ENCODE peak calls at places on chromosomes 11 and 22, in six cellular contexts. P, O, V, R, I and D are unnamed samples.

GRCh38 chr22:42820075-42820763 is 36.9 kb downstream of the ARFGAP3 start:
- DNase-seq in P (no peak), O (no peak), V (no peak), R (no peak), I (no peak), D (no peak)

GRCh38 chr11:119594639-119595249 is 134.3 kb downstream of the NECTIN1 start:
- DNase-seq in P (no peak), O (no peak), V (no peak), R (peak), I (no peak), D (no peak)

GRCh38 chr11:129918361-129918760 is 23.0 kb upstream of the NFRKB start:
- DNase-seq in P (no peak), O (no peak), V (no peak), R (no peak), I (no peak), D (no peak)

GRCh38 chr22:48895831-48896765 is 931.6 kb downstream of the BRD1 start:
- DNase-seq in P (no peak), O (no peak), V (no peak), R (no peak), I (no peak), D (peak)

GRCh38 chr11:30983810-30984441 is 385.6 kb downstream of the DCDC1 start:
- DNase-seq in P (no peak), O (no peak), V (no peak), R (no peak), I (no peak), D (no peak)

GRCh38 chr11:30586251-30587144 is at the start of gene MPPED2:
- DNase-seq in P (no peak), O (no peak), V (peak), R (peak), I (no peak), D (peak)

GRCh38 chr11:124892131-124892530 is 5.5 kb downstream of the ROBO4 start:
- DNase-seq in P (no peak), O (no peak), V (no peak), R (no peak), I (no peak), D (peak)

GRCh38 chr11:40247023-40247422 is 1212.4 kb downstream of the LRRC4C start:
- DNase-seq in P (no peak), O (no peak), V (no peak), R (no peak), I (no peak), D (no peak)

GRCh38 chr11:123546515-123546914 is 107.9 kb downstream of the SCN3B start:
- DNase-seq in P (no peak), O (no peak), V (no peak), R (no peak), I (no peak), D (no peak)

GRCh38 chr11:9347100-9347499 is 32.7 kb upstream of the TMEM41B start:
- DNase-seq in P (no peak), O (no peak), V (no peak), R (no peak), I (no peak), D (no peak)

GRCh38 chr11:115652501-115652900 is 148.3 kb upstream of the CADM1 start:
- DNase-seq in P (no peak), O (no peak), V (no peak), R (no peak), I (no peak), D (no peak)

GRCh38 chr11:58057481-58057880 is 26.7 kb downstream of the OR6Q1 start:
- DNase-seq in P (no peak), O (no peak), V (no peak), R (no peak), I (no peak), D (no peak)

GRCh38 chr11:33543823-33544222 is 156.8 kb downstream of the C11orf91 start:
- DNase-seq in P (no peak), O (no peak), V (no peak), R (no peak), I (no peak), D (no peak)

GRCh38 chr22:32796865-32797573 is 4.5 kb upstream of the TIMP3 start:
- DNase-seq in P (peak), O (peak), V (peak), R (peak), I (no peak), D (peak)

GRCh38 chr22:37387793-37388192 is 39.5 kb downstream of the ELFN2 start:
- DNase-seq in P (no peak), O (no peak), V (no peak), R (no peak), I (no peak), D (no peak)

GRCh38 chr22:23772315-23773246 is at the start of gene MMP11:
- DNase-seq in P (no peak), O (no peak), V (peak), R (no peak), I (no peak), D (no peak)

GRCh38 chr11:119789766-119790407 is 60.9 kb upstream of the NECTIN1 start:
- DNase-seq in P (no peak), O (no peak), V (no peak), R (no peak), I (no peak), D (no peak)

GRCh38 chr11:119641991-119642745 is 86.8 kb downstream of the NECTIN1 start:
- DNase-seq in P (no peak), O (peak), V (no peak), R (no peak), I (no peak), D (no peak)

GRCh38 chr11:12785901-12786300 is 111.7 kb downstream of the TEAD1 start:
- DNase-seq in P (no peak), O (no peak), V (no peak), R (no peak), I (no peak), D (no peak)

GRCh38 chr22:48348855-48349254 is 1478.8 kb downstream of the BRD1 start:
- DNase-seq in P (no peak), O (no peak), V (no peak), R (no peak), I (no peak), D (no peak)

GRCh38 chr11:122069946-122070345 is 46.1 kb downstream of the BLID start:
- DNase-seq in P (no peak), O (no peak), V (peak), R (peak), I (no peak), D (no peak)

GRCh38 chr11:61526956-61527731 is 18.6 kb downstream of the LRRC10B start:
- DNase-seq in P (no peak), O (no peak), V (no peak), R (no peak), I (no peak), D (no peak)

GRCh38 chr11:34157163-34157562 is 51.7 kb downstream of the NAT10 start:
- DNase-seq in P (no peak), O (no peak), V (no peak), R (peak), I (no peak), D (peak)

GRCh38 chr11:134207538-134208239 is 16.1 kb downstream of the NCAPD3 start:
- DNase-seq in P (no peak), O (no peak), V (peak), R (peak), I (no peak), D (no peak)

GRCh38 chr22:36026741-36027140 is 1.9 kb downstream of the RBFOX2 start:
- DNase-seq in P (no peak), O (no peak), V (no peak), R (no peak), I (no peak), D (no peak)

GRCh38 chr22:38072322-38073149 is 11.4 kb downstream of the SLC16A8 start:
- DNase-seq in P (no peak), O (no peak), V (no peak), R (no peak), I (no peak), D (no peak)

GRCh38 chr22:41308544-41308947 is 7.2 kb downstream of the ZC3H7B start:
- DNase-seq in P (peak), O (no peak), V (no peak), R (peak), I (no peak), D (no peak)

GRCh38 chr11:134290646-134291045 is 14.5 kb downstream of the GLB1L3 start:
- DNase-seq in P (no peak), O (no peak), V (no peak), R (no peak), I (no peak), D (peak)

GRCh38 chr11:115069599-115069998 is 391.3 kb downstream of the NXPE2 start:
- DNase-seq in P (no peak), O (no peak), V (no peak), R (no peak), I (no peak), D (no peak)

GRCh38 chr22:35838849-35839646 is 121.4 kb downstream of the APOL5 start:
- DNase-seq in P (peak), O (peak), V (peak), R (peak), I (no peak), D (no peak)

GRCh38 chr11:105840391-105840790 is 181.6 kb downstream of the MSANTD4 start:
- DNase-seq in P (no peak), O (no peak), V (no peak), R (no peak), I (no peak), D (no peak)

GRCh38 chr11:4184163-4184916 is 89.7 kb downstream of the RRM1 start:
- DNase-seq in P (no peak), O (no peak), V (no peak), R (no peak), I (no peak), D (no peak)

GRCh38 chr22:42300286-42301071 is 30.0 kb upstream of the TCF20 start:
- DNase-seq in P (no peak), O (no peak), V (no peak), R (no peak), I (no peak), D (no peak)

GRCh38 chr22:23072911-23073491 is 2.7 kb downstream of the GNAZ start:
- DNase-seq in P (no peak), O (no peak), V (peak), R (no peak), I (no peak), D (peak)

DNA sequence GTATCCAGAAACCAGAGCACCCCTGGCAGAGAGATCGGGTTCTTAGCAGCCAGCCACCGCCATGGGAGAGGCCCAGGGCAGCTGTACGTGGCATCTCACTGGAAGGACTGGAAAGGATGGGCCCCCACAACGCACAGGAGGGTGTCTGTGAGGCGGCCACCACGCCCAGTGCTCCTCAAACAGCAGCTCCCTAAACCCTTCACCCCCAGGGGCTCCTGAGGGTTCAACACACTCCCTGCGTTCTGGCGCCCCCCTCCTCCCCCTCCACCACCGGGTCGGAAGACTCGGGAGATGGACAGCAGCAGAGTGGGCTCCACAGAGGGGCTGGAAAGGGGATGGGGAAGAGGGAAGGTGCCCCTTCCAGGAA is 1.1 kb downstream of the MAPK12 start:
- DNase-seq in P (no peak), O (no peak), V (no peak), R (no peak), I (no peak), D (no peak)
- H3K4me3 ChIP-seq in P (peak), O (peak), V (peak), R (peak), I (peak), D (no peak)

GRCh38 chr22:46193898-46194310 is 43.6 kb downstream of the PPARA start:
- DNase-seq in P (no peak), O (no peak), V (no peak), R (no peak), I (no peak), D (no peak)
- TF ChIP-seq POLR2A in P (no peak), O (no peak), V (no peak), R (no peak), I (no peak), D (no peak)

GRCh38 chr11:128691802-128692749 is 1.8 kb upstream of the FLI1 start:
- DNase-seq in P (no peak), O (no peak), V (no peak), R (no peak), I (no peak), D (no peak)
- H3K4me3 ChIP-seq in P (peak), O (no peak), V (peak), R (peak), I (peak), D (no peak)

DNA sequence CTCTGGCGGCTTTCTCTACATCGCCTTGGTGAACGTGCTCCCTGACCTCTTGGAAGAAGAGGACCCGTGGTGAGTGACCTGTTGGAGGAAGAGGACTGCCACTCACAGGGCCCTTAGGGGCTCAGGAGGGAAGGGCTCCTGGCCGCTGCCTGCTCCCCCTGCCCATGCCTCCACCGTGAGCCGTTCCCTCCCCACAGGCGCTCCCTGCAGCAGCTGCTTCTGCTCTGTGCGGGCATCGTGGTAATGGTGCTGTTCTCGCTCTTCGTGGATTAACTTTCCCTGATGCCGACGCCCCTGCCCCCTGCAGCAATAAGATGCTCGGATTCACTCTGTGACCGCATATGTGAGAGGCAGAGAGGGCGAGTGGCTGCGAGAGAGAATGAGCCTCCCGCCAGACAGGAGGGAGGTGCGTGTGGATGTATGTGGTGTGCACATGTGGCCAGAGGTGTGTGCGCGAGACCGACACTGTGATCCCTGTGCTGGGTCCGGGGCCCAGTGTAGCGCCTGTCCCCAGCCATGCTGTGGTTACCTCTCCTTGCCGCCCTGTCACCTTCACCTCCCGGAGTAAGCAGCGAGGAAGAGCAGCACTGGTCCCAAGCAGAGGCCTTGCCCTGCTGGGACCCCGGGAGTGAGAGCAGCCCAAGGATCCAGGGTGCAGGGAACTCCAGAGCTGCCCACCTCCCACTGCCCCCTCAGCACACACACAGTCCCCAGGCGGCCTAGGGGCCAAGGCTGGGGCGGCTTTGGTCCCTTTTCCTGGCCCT is 6.9 kb downstream of the SLC39A13 start:
- DNase-seq in P (no peak), O (no peak), V (no peak), R (no peak), I (no peak), D (no peak)
- TF ChIP-seq POLR2A in P (no peak), O (no peak), V (no peak), R (no peak), I (no peak), D (no peak)

DNA sequence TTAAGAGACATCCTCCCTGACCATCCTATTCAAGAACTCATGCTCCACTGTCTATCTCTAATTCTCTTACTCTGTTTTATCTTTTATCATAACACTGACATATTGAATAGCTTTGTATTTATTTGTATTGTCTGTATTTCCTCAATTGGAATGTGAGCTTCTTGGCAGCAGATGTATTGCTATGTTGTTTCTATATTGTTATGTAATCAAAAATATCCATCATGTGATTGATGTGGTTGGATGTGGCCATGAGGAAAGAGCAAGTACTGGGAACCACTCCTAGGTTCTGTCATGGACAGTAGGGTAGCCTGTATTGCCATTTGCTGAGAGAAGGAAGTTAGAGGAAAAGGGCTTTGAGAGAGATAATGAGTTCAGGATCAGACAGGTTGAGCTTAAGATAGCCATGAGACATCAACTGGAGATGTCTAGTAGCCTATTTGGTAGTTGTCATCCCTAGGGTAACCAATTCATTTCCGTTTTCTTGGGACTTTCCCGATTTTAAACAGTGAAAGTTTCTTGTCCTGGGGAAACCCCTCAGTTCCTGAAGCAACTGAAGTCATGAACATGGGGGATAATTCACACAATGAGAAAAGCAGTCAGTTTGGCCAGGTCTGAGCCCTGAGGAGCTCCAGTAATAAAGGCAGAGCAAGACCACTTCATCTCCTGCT is 404.5 kb downstream of the INSC start:
- DNase-seq in P (no peak), O (no peak), V (no peak), R (no peak), I (no peak), D (no peak)
- H3K4me3 ChIP-seq in P (no peak), O (no peak), V (no peak), R (no peak), I (no peak), D (no peak)

DNA sequence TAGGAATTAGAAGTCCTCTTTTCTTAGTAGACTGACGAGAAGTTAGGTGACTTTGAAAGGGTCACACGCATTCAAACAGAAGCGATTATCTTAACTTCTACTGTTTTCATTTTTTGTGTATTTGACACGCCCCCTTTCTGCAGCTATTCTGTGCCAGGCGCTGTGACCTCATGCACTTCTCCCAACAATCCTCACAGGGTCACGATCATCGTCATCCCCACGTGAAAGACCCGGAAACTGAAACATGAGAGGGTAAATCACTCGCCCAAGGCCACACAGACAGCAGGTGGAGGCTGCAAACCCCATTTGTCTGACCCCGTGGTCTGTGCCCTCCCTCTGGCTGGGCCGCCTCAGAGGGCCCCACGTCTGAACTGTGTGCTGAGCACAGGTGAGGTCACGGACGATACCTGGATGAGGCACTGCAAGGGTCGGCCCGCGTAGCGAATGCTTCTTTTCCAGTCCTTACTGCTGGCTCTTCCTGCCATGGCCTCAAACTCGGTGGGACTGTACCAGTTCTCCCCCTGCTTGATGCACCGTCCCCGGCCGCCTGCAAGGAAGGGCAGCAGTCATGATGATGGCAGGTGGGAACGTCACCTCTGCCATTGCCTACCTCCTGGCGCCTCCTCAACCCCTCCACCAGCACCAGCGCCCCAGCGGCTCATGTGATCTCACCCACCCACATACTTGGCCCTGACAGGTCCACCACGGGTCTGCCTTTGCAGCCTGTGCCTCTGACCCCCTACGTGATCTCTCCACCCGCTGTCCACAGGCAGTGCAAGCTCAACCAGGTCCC is 8.4 kb downstream of the DEAF1 start:
- DNase-seq in P (no peak), O (no peak), V (no peak), R (no peak), I (no peak), D (no peak)
- TF ChIP-seq POLR2A in P (no peak), O (no peak), V (no peak), R (no peak), I (no peak), D (no peak)

GRCh38 chr11:1845571-1846452 is 7.0 kb downstream of the TNNI2 start:
- DNase-seq in P (no peak), O (no peak), V (no peak), R (peak), I (no peak), D (no peak)
- H3K4me3 ChIP-seq in P (no peak), O (no peak), V (no peak), R (peak), I (no peak), D (no peak)

GRCh38 chr22:50547231-50547851 is 1.6 kb downstream of the KLHDC7B start:
- DNase-seq in P (no peak), O (no peak), V (no peak), R (no peak), I (no peak), D (no peak)

GRCh38 chr22:50546326-50547230 is 879 bp downstream of the KLHDC7B start:
- DNase-seq in P (no peak), O (no peak), V (no peak), R (no peak), I (no peak), D (no peak)

GRCh38 chr22:50544746-50545253 is 899 bp upstream of the KLHDC7B start:
- DNase-seq in P (no peak), O (no peak), V (no peak), R (no peak), I (no peak), D (no peak)

GRCh38 chr22:50544078-50544745 is 1.5 kb upstream of the KLHDC7B start:
- DNase-seq in P (no peak), O (no peak), V (peak), R (peak), I (no peak), D (peak)

GRCh38 chr22:50545522-50546325 is at the start of gene KLHDC7B:
- DNase-seq in P (no peak), O (no peak), V (no peak), R (no peak), I (no peak), D (no peak)
- TF ChIP-seq POLR2A in P (no peak), O (no peak), V (no peak), R (no peak), I (no peak), D (no peak)